ENCODE peak calls at places on chromosomes 3 and 15, in six cellular contexts. L, D, R, U, P and V are unnamed samples.

GRCh38 chr3:170467007-170467406 is 48.3 kb downstream of the CLDN11 start:
- DNase-seq in L (no peak), P (no peak), R (no peak), D (no peak), U (no peak), V (no peak)

GRCh38 chr3:197820550-197821335 is 29.7 kb downstream of the LRCH3 start:
- DNase-seq in U (no peak), P (no peak), L (no peak), R (no peak), D (no peak), V (peak; percentile 15)

GRCh38 chr3:66450389-66451022 is 50.3 kb downstream of the LRIG1 start:
- DNase-seq in L (no peak), D (peak; percentile 77), R (peak; percentile 58), P (no peak), U (no peak), V (peak; percentile 21)

GRCh38 chr3:50163572-50163971 is 8.4 kb downstream of the SEMA3F start:
- DNase-seq in D (no peak), U (no peak), L (no peak), R (no peak), P (no peak), V (no peak)

GRCh38 chr3:12338595-12339546 is 50.0 kb downstream of the PPARG start:
- DNase-seq in P (no peak), R (no peak), D (no peak), L (no peak), U (no peak), V (no peak)

GRCh38 chr3:52845157-52845556 is 10.3 kb upstream of the MUSTN1 start:
- DNase-seq in D (peak; percentile 11), R (no peak), U (no peak), L (no peak), P (no peak), V (no peak)

GRCh38 chr15:21261965-21262850 is 178.1 kb downstream of the POTEB3 start:
- DNase-seq in D (no peak), R (no peak), L (peak; percentile 18), P (peak; percentile 1), U (no peak), V (no peak)

GRCh38 chr3:126945171-126945721 is 37.7 kb upstream of the PLXNA1 start:
- DNase-seq in U (no peak), L (no peak), D (no peak), P (no peak), R (no peak), V (no peak)

GRCh38 chr3:9915252-9916141 is 1.4 kb upstream of the IL17RC start:
- DNase-seq in L (no peak), P (no peak), D (peak; percentile 65), U (no peak), R (peak; percentile 25), V (peak; percentile 57)

GRCh38 chr3:107775958-107776357 is 253.2 kb downstream of the BBX start:
- DNase-seq in U (no peak), P (no peak), R (no peak), D (no peak), L (no peak), V (no peak)

GRCh38 chr3:51538115-51538458 is 432 bp upstream of the RAD54L2 start:
- DNase-seq in P (no peak), U (no peak), D (peak; percentile 17), L (no peak), R (no peak), V (peak; percentile 25)

GRCh38 chr3:38840987-38841386 is 25.0 kb upstream of the SCN10A start:
- DNase-seq in L (no peak), P (no peak), U (no peak), D (peak; percentile 10), R (no peak), V (no peak)

GRCh38 chr3:58093573-58094195 is 85.5 kb downstream of the FLNB start:
- DNase-seq in P (no peak), R (no peak), U (no peak), L (no peak), D (peak; percentile 75), V (no peak)

GRCh38 chr3:107064445-107065060 is 312.7 kb upstream of the CCDC54 start:
- DNase-seq in L (peak; percentile 32), D (peak; percentile 85), U (peak; percentile 13), P (peak; percentile 47), R (peak; percentile 68), V (peak; percentile 87)

GRCh38 chr3:49667701-49668413 is 6.3 kb upstream of the APEH start:
- DNase-seq in R (no peak), P (no peak), L (no peak), U (no peak), D (no peak), V (no peak)

GRCh38 chr15:35306361-35306981 is 221.4 kb upstream of the NANOGP8 start:
- DNase-seq in P (no peak), L (no peak), R (peak; percentile 48), U (no peak), D (peak; percentile 84), V (no peak)

GRCh38 chr3:59127071-59127470 is 77.2 kb upstream of the CFAP20DC start:
- DNase-seq in L (no peak), U (no peak), D (peak; percentile 69), R (peak; percentile 84), P (no peak), V (no peak)

GRCh38 chr3:59555593-59556315 is 505.9 kb upstream of the CFAP20DC start:
- DNase-seq in D (peak; percentile 72), R (no peak), L (no peak), P (no peak), U (no peak), V (no peak)

GRCh38 chr3:122003112-122003511 is 18.9 kb downstream of the ILDR1 start:
- DNase-seq in L (no peak), U (no peak), R (no peak), P (no peak), D (no peak), V (no peak)

GRCh38 chr15:59941612-59942011 is 62.5 kb upstream of the FOXB1 start:
- DNase-seq in U (no peak), D (no peak), R (no peak), P (no peak), L (no peak), V (no peak)

GRCh38 chr15:99409097-99409473 is 156.7 kb upstream of the MEF2A start:
- DNase-seq in L (peak; percentile 50), D (peak; percentile 66), U (no peak), R (peak; percentile 29), P (peak; percentile 15), V (peak; percentile 56)

GRCh38 chr3:32577621-32578556 is 7.2 kb upstream of the DYNC1LI1 start:
- DNase-seq in L (no peak), P (no peak), U (no peak), D (peak; percentile 61), R (peak; percentile 50), V (peak; percentile 95)

GRCh38 chr15:79296583-79296982 is 14.1 kb downstream of the ANKRD34C start:
- DNase-seq in D (no peak), R (no peak), U (no peak), L (no peak), P (no peak), V (no peak)

GRCh38 chr15:48084759-48085420 is 35.9 kb upstream of the SLC24A5 start:
- DNase-seq in L (no peak), D (peak; percentile 35), U (no peak), P (no peak), R (no peak), V (peak; percentile 5)

GRCh38 chr3:141441381-141442365 is 45.2 kb upstream of the RASA2 start:
- DNase-seq in R (no peak), U (peak; percentile 66), D (peak; percentile 75), P (peak; percentile 80), L (peak; percentile 73), V (peak; percentile 90)

GRCh38 chr15:31263751-31264533 is 62.7 kb upstream of the KLF13 start:
- DNase-seq in D (no peak), U (peak; percentile 58), P (peak; percentile 66), R (no peak), L (peak; percentile 67), V (peak; percentile 1)

GRCh38 chr3:149375824-149376196 is 1.6 kb downstream of the TM4SF1 start:
- DNase-seq in P (no peak), U (no peak), L (no peak), R (no peak), D (no peak), V (no peak)

GRCh38 chr3:32614956-32615355 is 44.3 kb upstream of the DYNC1LI1 start:
- DNase-seq in D (peak; percentile 70), U (no peak), L (no peak), R (no peak), P (no peak), V (no peak)

GRCh38 chr3:59167756-59168155 is 117.9 kb upstream of the CFAP20DC start:
- DNase-seq in R (no peak), P (no peak), L (no peak), D (no peak), U (no peak), V (no peak)

GRCh38 chr15:100559330-100559729 is 30.6 kb upstream of the CERS3 start:
- DNase-seq in L (no peak), P (no peak), U (no peak), D (peak; percentile 91), R (peak; percentile 53), V (no peak)